ENCODE peak calls at places on chromosomes 1 and 21, in eight cellular contexts. T is GM03348; B is pulmonary artery endothelial cell; N is NCI-H748 treated with DMSO at 0.1 percent for 48 hours; S is colonic mucosa; P is Karpas-422; H is activated CD8-positive, alpha-beta memory T cell treated with anti-CD3 and anti-CD28 coated beads, Interleukin-2, amount 50 U/mL, for 48 hours; A is osteoblast. G is an unnamed sample.

GRCh38 chr1:163472267-163472666 is 150.5 kb downstream of the NUF2 start:
- DNase-seq in T (no peak), B (no peak), N (peak; percentile 97), S (peak; percentile 31), P (no peak), H (no peak), A (no peak), G (no peak)

GRCh38 chr1:83547903-83548302 is 451.0 kb downstream of the TTLL7 start:
- DNase-seq in T (no peak), B (no peak), N (no peak), S (no peak), P (no peak), H (no peak), A (no peak), G (no peak)

GRCh38 chr21:21196087-21196486 is 197.9 kb downstream of the NCAM2 start:
- DNase-seq in T (peak; percentile 11), B (no peak), N (no peak), S (no peak), P (no peak), H (no peak), A (no peak), G (no peak)

GRCh38 chr1:102262994-102263393 is 266.3 kb upstream of the OLFM3 start:
- DNase-seq in T (no peak), B (no peak), N (no peak), S (no peak), P (no peak), H (no peak), A (no peak), G (no peak)

GRCh38 chr1:180173952-180174351 is 19.3 kb downstream of the QSOX1 start:
- DNase-seq in T (peak; percentile 79), B (no peak), N (no peak), S (no peak), P (no peak), H (no peak), A (peak; percentile 94), G (no peak)

GRCh38 chr1:87109012-87109411 is 194.6 kb downstream of the HS2ST1 start:
- DNase-seq in T (no peak), B (no peak), N (no peak), S (no peak), P (no peak), H (no peak), A (no peak), G (no peak)

GRCh38 chr1:29956343-29957030 is 720.2 kb downstream of the PTPRU start:
- DNase-seq in T (no peak), B (no peak), N (no peak), S (no peak), P (no peak), H (no peak), A (no peak), G (peak; percentile 25)

GRCh38 chr1:100107696-100108095 is 25.0 kb downstream of the SASS6 start:
- DNase-seq in T (no peak), B (no peak), N (no peak), S (no peak), P (no peak), H (no peak), A (no peak), G (no peak)

GRCh38 chr1:203901581-203901980 is 40.2 kb downstream of the SNRPE start:
- DNase-seq in T (no peak), B (no peak), N (no peak), S (no peak), P (no peak), H (no peak), A (no peak), G (no peak)

GRCh38 chr1:37438971-37439671 is 35.3 kb upstream of the ZC3H12A start:
- DNase-seq in T (no peak), B (no peak), N (peak; percentile 9), S (no peak), P (no peak), H (no peak), A (no peak), G (no peak)

GRCh38 chr21:38955495-38955894 is 149.8 kb downstream of the ETS2 start:
- DNase-seq in T (peak; percentile 56), B (no peak), N (no peak), S (peak; percentile 59), P (no peak), H (no peak), A (no peak), G (no peak)